ENCODE peak calls at places on chromosomes 1 and 21, in five cellular contexts. K, Y, N, B and Q are unnamed samples. For H3K36me3, the result is how much of the 10 kb centered on the place peaks cover.

GRCh38 chr1:236394905-236395779 is 1.1 kb downstream of the EDARADD start:
- DNase-seq in K (no peak), Y (peak), N (peak), B (peak), Q (peak)

GRCh38 chr1:92095868-92096267 is 15.7 kb downstream of the BTBD8 start:
- DNase-seq in K (no peak), Y (no peak), N (no peak), B (no peak), Q (no peak)

GRCh38 chr1:47547753-47548152 is 109.9 kb downstream of the FOXD2 start:
- DNase-seq in K (no peak), Y (no peak), N (no peak), B (no peak), Q (no peak)

GRCh38 chr1:15080328-15081033 is 73.1 kb upstream of the TMEM51 start:
- DNase-seq in K (no peak), Y (no peak), N (no peak), B (no peak), Q (no peak)

GRCh38 chr1:209577346-209577745 is 6.2 kb upstream of the CAMK1G start:
- DNase-seq in K (no peak), Y (no peak), N (no peak), B (no peak), Q (no peak)

GRCh38 chr21:38721983-38722382 is 83.7 kb upstream of the ETS2 start:
- DNase-seq in K (no peak), Y (no peak), N (no peak), B (no peak), Q (no peak)

GRCh38 chr1:234855851-234856250 is 245.9 kb upstream of the IRF2BP2 start:
- DNase-seq in K (no peak), Y (no peak), N (no peak), B (no peak), Q (no peak)

GRCh38 chr21:18161841-18162240 is 82.8 kb upstream of the CHODL start:
- DNase-seq in K (no peak), Y (no peak), N (no peak), B (no peak), Q (no peak)

GRCh38 chr1:180964056-180964455 is 51.4 kb downstream of the KIAA1614 start:
- DNase-seq in K (no peak), Y (no peak), N (no peak), B (no peak), Q (no peak)

GRCh38 chr1:39671433-39671792 is 494 bp downstream of the NT5C1A start:
- DNase-seq in K (peak), Y (peak), N (no peak), B (peak), Q (no peak)

GRCh38 chr1:227559926-227560325 is 3.4 kb upstream of the ZNF678 start:
- DNase-seq in K (no peak), Y (no peak), N (no peak), B (no peak), Q (no peak)

GRCh38 chr1:76593614-76594013 is 273.7 kb upstream of the ST6GALNAC5 start:
- DNase-seq in K (no peak), Y (no peak), N (no peak), B (no peak), Q (no peak)

GRCh38 chr1:183318433-183318832 is 99.7 kb downstream of the NMNAT2 start:
- DNase-seq in K (peak), Y (peak), N (peak), B (peak), Q (peak)

GRCh38 chr1:156246762-156247459 is 945 bp downstream of the PAQR6 start:
- DNase-seq in K (no peak), Y (no peak), N (no peak), B (no peak), Q (no peak)

GRCh38 chr21:44392916-44393315 is 39.5 kb downstream of the TRPM2 start:
- DNase-seq in K (no peak), Y (no peak), N (no peak), B (no peak), Q (no peak)

GRCh38 chr1:204493882-204494280 is 724 bp downstream of the PIK3C2B start:
- DNase-seq in K (peak), Y (peak), N (no peak), B (peak), Q (peak)

GRCh38 chr1:91098299-91098901 is 76.6 kb upstream of the ZNF644 start:
- DNase-seq in K (no peak), Y (no peak), N (no peak), B (no peak), Q (no peak)

GRCh38 chr1:160428053-160428452 is 27.7 kb downstream of the VANGL2 start:
- DNase-seq in K (no peak), Y (no peak), N (no peak), B (no peak), Q (peak)

GRCh38 chr21:33236799-33237198 is 7.1 kb downstream of the IFNAR2 start:
- DNase-seq in K (no peak), Y (no peak), N (no peak), B (no peak), Q (peak)

GRCh38 chr1:70807088-70807664 is 240.4 kb downstream of the PTGER3 start:
- DNase-seq in K (no peak), Y (no peak), N (no peak), B (no peak), Q (no peak)

GRCh38 chr1:183090386-183091006 is 67.3 kb downstream of the LAMC1 start:
- DNase-seq in K (no peak), Y (peak), N (no peak), B (peak), Q (peak)

GRCh38 chr1:94305704-94306103 is 68.3 kb upstream of the ARHGAP29 start:
- DNase-seq in K (no peak), Y (no peak), N (peak), B (no peak), Q (no peak)

GRCh38 chr1:29415156-29415830 is 179.0 kb downstream of the PTPRU start:
- DNase-seq in K (no peak), Y (no peak), N (peak), B (no peak), Q (no peak)

GRCh38 chr1:116345830-116346229 is 27.2 kb upstream of the ATP1A1 start:
- DNase-seq in K (no peak), Y (no peak), N (no peak), B (no peak), Q (no peak)

GRCh38 chr1:150513275-150513885 is 2.2 kb upstream of the FALEC start:
- DNase-seq in K (no peak), Y (no peak), N (peak), B (no peak), Q (no peak)

GRCh38 chr21:37845535-37845934 is 70.7 kb downstream of the KCNJ6 start:
- DNase-seq in K (no peak), Y (no peak), N (no peak), B (no peak), Q (no peak)

GRCh38 chr1:230067441-230067870 is 418 bp downstream of the GALNT2 start:
- DNase-seq in K (no peak), Y (no peak), N (peak), B (peak), Q (peak)

GRCh38 chr1:96722161-96722908 is 751 bp downstream of the PTBP2 start:
- DNase-seq in K (peak), Y (peak), N (peak), B (peak), Q (peak)

GRCh38 chr1:7224644-7225043 is 439.4 kb downstream of the CAMTA1 start:
- DNase-seq in K (no peak), Y (no peak), N (no peak), B (no peak), Q (no peak)

GRCh38 chr1:14655386-14655785 is 56.9 kb downstream of the KAZN start:
- DNase-seq in K (no peak), Y (no peak), N (no peak), B (no peak), Q (no peak)

GRCh38 chr1:228341814-228342626 is 64.6 kb downstream of the TRIM11 start:
- DNase-seq in K (peak), Y (peak), N (no peak), B (peak), Q (no peak)

GRCh38 chr1:155499263-155499662 is 63.3 kb downstream of the ASH1L start:
- DNase-seq in K (no peak), Y (no peak), N (peak), B (no peak), Q (peak)

GRCh38 chr1:178506669-178507068 is 6.2 kb upstream of the TEX35 start:
- DNase-seq in K (no peak), Y (no peak), N (no peak), B (no peak), Q (no peak)

GRCh38 chr1:88341436-88341835 is 342.6 kb upstream of the PKN2 start:
- DNase-seq in K (no peak), Y (no peak), N (no peak), B (no peak), Q (no peak)

GRCh38 chr1:178308438-178308837 is 188.3 kb downstream of the CLEC20A start:
- DNase-seq in K (no peak), Y (no peak), N (peak), B (no peak), Q (no peak)

GRCh38 chr1:221394011-221394544 is 347.8 kb downstream of the DUSP10 start:
- DNase-seq in K (no peak), Y (no peak), N (no peak), B (peak), Q (peak)

GRCh38 chr1:113783254-113784103 is 24.2 kb upstream of the PHTF1 start:
- DNase-seq in K (peak), Y (no peak), N (peak), B (peak), Q (peak)

GRCh38 chr1:168081373-168082007 is 55.2 kb downstream of the GPR161 start:
- DNase-seq in K (no peak), Y (no peak), N (peak), B (no peak), Q (peak)

GRCh38 chr1:198780376-198780775 is 141.5 kb downstream of the PTPRC start:
- DNase-seq in K (no peak), Y (no peak), N (no peak), B (no peak), Q (no peak)

GRCh38 chr21:34642211-34643075 is 26.4 kb upstream of the CLIC6 start:
- DNase-seq in K (no peak), Y (no peak), N (peak), B (no peak), Q (no peak)

DNA sequence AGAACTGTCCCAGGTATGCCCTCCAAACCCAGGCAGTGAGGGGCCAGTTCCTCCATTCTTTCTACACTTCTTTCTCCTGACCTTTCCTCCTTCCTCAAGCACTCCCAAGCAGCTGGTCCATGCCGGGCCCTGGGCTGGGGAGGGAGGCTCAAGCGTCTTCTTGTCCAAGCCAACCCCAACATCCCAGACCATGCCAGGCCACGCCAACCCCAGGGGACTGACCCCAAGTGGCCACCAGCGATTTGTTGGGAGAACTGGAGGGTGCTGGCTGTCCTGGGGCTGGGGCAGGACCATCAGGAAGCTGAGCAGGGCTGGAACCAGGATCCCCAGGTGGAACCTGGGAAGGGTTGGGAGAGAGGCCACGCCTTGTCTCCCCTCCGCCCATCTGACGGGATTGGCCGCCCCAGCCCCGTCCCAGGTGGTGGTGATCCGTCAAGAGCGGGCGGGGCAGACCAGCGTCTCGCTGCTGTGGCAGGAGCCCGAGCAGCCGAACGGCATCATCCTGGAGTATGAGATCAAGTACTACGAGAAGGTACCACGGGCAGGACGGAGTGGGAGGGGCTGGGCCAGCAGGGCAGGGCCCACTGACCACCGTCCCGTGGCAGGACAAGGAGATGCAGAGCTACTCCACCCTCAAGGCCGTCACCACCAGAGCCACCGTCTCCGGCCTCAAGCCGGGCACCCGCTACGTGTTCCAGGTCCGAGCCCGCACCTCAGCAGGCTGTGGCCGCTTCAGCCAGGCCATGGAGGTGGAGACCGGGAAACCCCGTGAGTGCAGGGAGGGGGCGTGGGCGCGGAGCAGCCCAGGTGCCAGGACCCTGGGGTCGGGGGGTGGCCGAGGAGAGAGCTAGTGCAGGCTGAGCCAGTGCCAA is 29.9 kb downstream of the EPHA8 start:
- DNase-seq in K (no peak), Y (no peak), N (no peak), B (no peak), Q (no peak)
- H3K4me3 ChIP-seq in K (no peak), Y (no peak), N (no peak), B (no peak), Q (no peak)

DNA sequence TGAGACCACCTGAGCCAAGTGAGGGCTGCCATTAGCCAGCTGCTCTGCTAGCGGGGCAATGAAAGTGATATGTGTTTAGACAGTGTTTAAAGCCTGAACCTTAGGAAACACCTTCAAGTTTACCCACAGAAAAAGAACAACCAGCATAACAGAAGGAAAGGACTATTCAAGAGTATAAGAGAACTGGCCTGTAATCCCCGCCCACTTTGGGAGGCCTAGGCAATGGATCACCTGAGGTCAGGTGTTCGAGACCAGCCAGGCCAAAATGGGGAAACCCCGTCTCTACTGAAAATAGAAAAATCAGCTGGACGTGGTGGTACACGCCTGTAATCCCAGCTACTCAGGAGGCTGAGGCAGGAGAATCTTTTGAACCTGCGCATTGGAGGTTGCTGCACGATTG is 149.4 kb downstream of the PCP4 start:
- DNase-seq in K (no peak), Y (no peak), N (no peak), B (no peak), Q (no peak)
- H3K36me3 ChIP-seq in K (under half), Y (under half), N (under half), B (under half), Q (under half)

GRCh38 chr1:46444466-46444865 is 45.2 kb upstream of the DMBX1 start:
- DNase-seq in K (no peak), Y (no peak), N (no peak), B (no peak), Q (no peak)
- TF ChIP-seq CTCF in K (no peak), Y (no peak), N (no peak), B (no peak), Q (no peak)

DNA sequence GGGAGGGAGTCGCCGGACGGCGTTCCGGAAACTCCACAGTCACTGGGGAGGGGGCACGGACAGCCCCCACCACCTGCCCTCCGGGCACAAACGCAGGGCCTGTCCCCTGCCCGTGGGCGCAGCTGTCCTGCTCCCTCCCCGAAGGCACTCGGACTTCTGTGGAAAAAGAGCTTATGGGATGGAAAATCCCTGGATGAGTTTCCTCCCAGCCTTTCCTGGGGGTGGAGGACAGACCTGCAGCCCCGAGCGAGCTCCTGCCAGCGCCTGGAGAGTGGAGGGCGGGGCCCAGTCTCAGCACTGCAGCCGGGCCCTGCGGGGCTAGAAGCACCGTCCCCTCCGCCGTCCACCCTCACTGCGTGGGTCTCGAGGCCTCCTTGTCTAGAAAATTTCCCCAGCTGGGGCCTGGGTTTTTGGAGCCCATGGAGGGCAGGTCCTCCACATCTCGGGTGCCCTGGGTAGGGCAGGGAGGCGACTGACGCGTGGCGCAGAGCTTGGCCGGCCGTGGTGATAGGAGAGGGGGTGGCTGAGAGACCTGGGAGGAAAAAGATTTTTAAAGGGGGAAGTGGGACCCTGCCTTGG is 6.5 kb upstream of the COL6A1 start:
- DNase-seq in K (peak), Y (peak), N (peak), B (peak), Q (no peak)
- H3K4me3 ChIP-seq in K (no peak), Y (peak), N (no peak), B (peak), Q (peak)

GRCh38 chr1:220255204-220255603 is 17.0 kb downstream of the RAB3GAP2 start:
- DNase-seq in K (no peak), Y (no peak), N (no peak), B (no peak), Q (no peak)

GRCh38 chr1:220251272-220251671 is 21.0 kb downstream of the RAB3GAP2 start:
- DNase-seq in K (no peak), Y (no peak), N (no peak), B (no peak), Q (no peak)

GRCh38 chr1:220243947-220244346 is 28.3 kb downstream of the RAB3GAP2 start:
- DNase-seq in K (no peak), Y (no peak), N (no peak), B (no peak), Q (no peak)

GRCh38 chr1:220249522-220249921 is 22.7 kb downstream of the RAB3GAP2 start:
- DNase-seq in K (no peak), Y (no peak), N (no peak), B (no peak), Q (no peak)
- H3K36me3 ChIP-seq in K (under half), Y (under half), N (under half), B (under half), Q (under half)

GRCh38 chr1:11691928-11692711 is 610 bp downstream of the DRAXIN start:
- DNase-seq in K (no peak), Y (no peak), N (no peak), B (no peak), Q (no peak)

GRCh38 chr1:11692899-11693590 is 1.5 kb downstream of the DRAXIN start:
- DNase-seq in K (no peak), Y (no peak), N (peak), B (no peak), Q (peak)

GRCh38 chr1:11691302-11691914 is at the start of gene DRAXIN:
- DNase-seq in K (no peak), Y (no peak), N (peak), B (no peak), Q (peak)

GRCh38 chr1:11690132-11690668 is 1.3 kb upstream of the DRAXIN start:
- DNase-seq in K (no peak), Y (no peak), N (no peak), B (no peak), Q (no peak)

GRCh38 chr1:11690669-11691301 is 725 bp upstream of the DRAXIN start:
- DNase-seq in K (no peak), Y (no peak), N (no peak), B (no peak), Q (no peak)
- TF ChIP-seq CTCF in K (no peak), Y (no peak), N (no peak), B (no peak), Q (no peak)

GRCh38 chr1:201649776-201650607 is 111.1 kb downstream of the NAV1 start:
- DNase-seq in K (peak), Y (peak), N (no peak), B (peak), Q (peak)
- H3K4me3 ChIP-seq in K (peak), Y (peak), N (peak), B (peak), Q (peak)

GRCh38 chr21:42855937-42856335 is 23.4 kb downstream of the WDR4 start:
- DNase-seq in K (no peak), Y (no peak), N (no peak), B (no peak), Q (no peak)

GRCh38 chr21:42853621-42854020 is 25.7 kb downstream of the WDR4 start:
- DNase-seq in K (no peak), Y (no peak), N (no peak), B (no peak), Q (no peak)

GRCh38 chr21:42852925-42853570 is 26.3 kb downstream of the WDR4 start:
- DNase-seq in K (no peak), Y (no peak), N (no peak), B (no peak), Q (no peak)

GRCh38 chr21:42855143-42855936 is 24.0 kb downstream of the WDR4 start:
- DNase-seq in K (peak), Y (no peak), N (no peak), B (no peak), Q (no peak)

DNA sequence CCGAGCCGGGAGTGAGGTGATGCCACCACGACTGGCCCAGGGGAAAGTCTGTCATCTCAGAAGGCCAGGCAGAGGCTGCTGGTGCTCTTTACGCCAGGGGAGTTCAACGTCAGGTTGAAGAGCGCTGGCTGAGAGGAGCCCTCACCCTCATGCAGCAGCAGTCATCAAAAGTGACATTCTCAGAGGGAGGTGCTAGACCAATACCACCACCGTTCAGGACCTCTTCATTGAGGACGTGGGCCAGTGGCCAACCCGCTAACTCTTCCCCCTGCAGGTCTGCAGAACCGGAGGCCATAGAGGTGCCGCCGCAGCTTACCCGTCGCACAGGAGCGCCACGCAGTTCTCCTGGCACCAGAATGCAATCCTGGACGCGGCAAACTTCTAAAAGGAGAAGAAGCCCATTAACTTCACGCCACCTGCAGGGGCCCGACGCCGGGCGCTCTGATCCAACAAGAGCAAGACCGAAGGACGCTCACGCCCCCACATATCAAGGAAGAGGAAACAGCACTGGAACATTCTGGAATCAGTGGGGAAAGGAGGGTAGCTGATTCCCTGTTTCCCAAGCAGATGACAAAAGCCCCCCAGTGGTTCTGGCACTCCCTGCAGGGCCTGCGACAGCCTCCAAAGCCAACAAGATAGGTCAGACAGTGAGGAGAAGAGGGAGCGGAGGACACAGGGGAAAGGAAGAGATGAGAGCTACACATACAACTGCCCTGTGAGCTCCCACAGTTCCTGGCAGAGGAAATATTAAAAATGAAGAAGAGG is 24.9 kb downstream of the WDR4 start:
- DNase-seq in K (no peak), Y (no peak), N (no peak), B (no peak), Q (no peak)
- H3K36me3 ChIP-seq in K (under half), Y (half or more), N (under half), B (under half), Q (half or more)